ENCODE peak calls at places on chromosomes 16 and 17, in seven cellular contexts. One of them, this sample, is unnamed.
A peak's percentile ranks its signal among the peaks of the same experiment; 100 is the strongest.

GRCh38 chr17:39927928-39928867 is 666 bp downstream of the LRRC3C start:
- DNase-seq in activated naive CD4-positive, alpha-beta T cell treated with anti-CD3 and anti-CD28 coated beads, Interleukin-2, amount 50 U/mL, for 16 hours: no peak
- DNase-seq in activated naive CD8-positive, alpha-beta T cell treated with anti-CD3 and anti-CD28 coated beads, Interleukin-2, amount 10 ng/mL, durations not matched to agents 7 days and 5 days: peak; percentile 60
- DNase-seq in kidney: peak; percentile 81
- DNase-seq in posterior cingulate gyrus: no peak
- DNase-seq in NCI-H1105: no peak
- DNase-seq in choroid plexus epithelial cell: no peak
- DNase-seq in this sample: peak; percentile 29

GRCh38 chr16:69405757-69406156 is 18.7 kb upstream of the CYB5B start:
- DNase-seq in choroid plexus epithelial cell: no peak
- DNase-seq in activated naive CD4-positive, alpha-beta T cell treated with anti-CD3 and anti-CD28 coated beads, Interleukin-2, amount 50 U/mL, for 16 hours: no peak
- DNase-seq in kidney: no peak
- DNase-seq in posterior cingulate gyrus: no peak
- DNase-seq in activated naive CD8-positive, alpha-beta T cell treated with anti-CD3 and anti-CD28 coated beads, Interleukin-2, amount 10 ng/mL, durations not matched to agents 7 days and 5 days: no peak
- DNase-seq in NCI-H1105: no peak
- DNase-seq in this sample: no peak

GRCh38 chr17:31739300-31739699 is 119.7 kb downstream of the COPRS start:
- DNase-seq in posterior cingulate gyrus: no peak
- DNase-seq in NCI-H1105: no peak
- DNase-seq in activated naive CD4-positive, alpha-beta T cell treated with anti-CD3 and anti-CD28 coated beads, Interleukin-2, amount 50 U/mL, for 16 hours: no peak
- DNase-seq in choroid plexus epithelial cell: peak; percentile 30
- DNase-seq in activated naive CD8-positive, alpha-beta T cell treated with anti-CD3 and anti-CD28 coated beads, Interleukin-2, amount 10 ng/mL, durations not matched to agents 7 days and 5 days: no peak
- DNase-seq in kidney: no peak
- DNase-seq in this sample: no peak

GRCh38 chr17:13337864-13338371 is 263.8 kb downstream of the HS3ST3A1 start:
- DNase-seq in activated naive CD8-positive, alpha-beta T cell treated with anti-CD3 and anti-CD28 coated beads, Interleukin-2, amount 10 ng/mL, durations not matched to agents 7 days and 5 days: no peak
- DNase-seq in activated naive CD4-positive, alpha-beta T cell treated with anti-CD3 and anti-CD28 coated beads, Interleukin-2, amount 50 U/mL, for 16 hours: no peak
- DNase-seq in choroid plexus epithelial cell: peak; percentile 86
- DNase-seq in kidney: no peak
- DNase-seq in NCI-H1105: peak; percentile 67
- DNase-seq in posterior cingulate gyrus: no peak
- DNase-seq in this sample: peak; percentile 82

GRCh38 chr17:72516772-72517399 is 396.1 kb downstream of the SOX9 start:
- DNase-seq in posterior cingulate gyrus: no peak
- DNase-seq in choroid plexus epithelial cell: peak; percentile 37
- DNase-seq in NCI-H1105: no peak
- DNase-seq in activated naive CD8-positive, alpha-beta T cell treated with anti-CD3 and anti-CD28 coated beads, Interleukin-2, amount 10 ng/mL, durations not matched to agents 7 days and 5 days: no peak
- DNase-seq in kidney: no peak
- DNase-seq in activated naive CD4-positive, alpha-beta T cell treated with anti-CD3 and anti-CD28 coated beads, Interleukin-2, amount 50 U/mL, for 16 hours: no peak
- DNase-seq in this sample: peak; percentile 55

GRCh38 chr17:81040791-81041337 is 5.9 kb downstream of the BAIAP2 start:
- DNase-seq in kidney: no peak
- DNase-seq in activated naive CD4-positive, alpha-beta T cell treated with anti-CD3 and anti-CD28 coated beads, Interleukin-2, amount 50 U/mL, for 16 hours: peak; percentile 25
- DNase-seq in activated naive CD8-positive, alpha-beta T cell treated with anti-CD3 and anti-CD28 coated beads, Interleukin-2, amount 10 ng/mL, durations not matched to agents 7 days and 5 days: no peak
- DNase-seq in posterior cingulate gyrus: no peak
- DNase-seq in choroid plexus epithelial cell: no peak
- DNase-seq in NCI-H1105: no peak
- DNase-seq in this sample: peak; percentile 57

GRCh38 chr16:4350787-4351659 is at the start of gene PAM16:
- DNase-seq in activated naive CD4-positive, alpha-beta T cell treated with anti-CD3 and anti-CD28 coated beads, Interleukin-2, amount 50 U/mL, for 16 hours: peak; percentile 98
- DNase-seq in NCI-H1105: peak; percentile 81
- DNase-seq in posterior cingulate gyrus: peak; percentile 93
- DNase-seq in activated naive CD8-positive, alpha-beta T cell treated with anti-CD3 and anti-CD28 coated beads, Interleukin-2, amount 10 ng/mL, durations not matched to agents 7 days and 5 days: peak; percentile 100
- DNase-seq in kidney: peak; percentile 99
- DNase-seq in choroid plexus epithelial cell: peak; percentile 93
- DNase-seq in this sample: peak; percentile 98

GRCh38 chr16:12874135-12874534 is 27.3 kb upstream of the SHISA9 start:
- DNase-seq in activated naive CD4-positive, alpha-beta T cell treated with anti-CD3 and anti-CD28 coated beads, Interleukin-2, amount 50 U/mL, for 16 hours: no peak
- DNase-seq in NCI-H1105: no peak
- DNase-seq in activated naive CD8-positive, alpha-beta T cell treated with anti-CD3 and anti-CD28 coated beads, Interleukin-2, amount 10 ng/mL, durations not matched to agents 7 days and 5 days: no peak
- DNase-seq in posterior cingulate gyrus: no peak
- DNase-seq in kidney: no peak
- DNase-seq in choroid plexus epithelial cell: peak; percentile 1
- DNase-seq in this sample: peak; percentile 8

GRCh38 chr17:48456584-48456983 is 26.6 kb upstream of the SKAP1 start:
- DNase-seq in kidney: no peak
- DNase-seq in activated naive CD4-positive, alpha-beta T cell treated with anti-CD3 and anti-CD28 coated beads, Interleukin-2, amount 50 U/mL, for 16 hours: peak; percentile 19
- DNase-seq in activated naive CD8-positive, alpha-beta T cell treated with anti-CD3 and anti-CD28 coated beads, Interleukin-2, amount 10 ng/mL, durations not matched to agents 7 days and 5 days: no peak
- DNase-seq in posterior cingulate gyrus: no peak
- DNase-seq in choroid plexus epithelial cell: peak; percentile 5
- DNase-seq in NCI-H1105: no peak
- DNase-seq in this sample: no peak

GRCh38 chr17:81722184-81723120 is 10.4 kb downstream of the SLC25A10 start:
- DNase-seq in NCI-H1105: no peak
- DNase-seq in activated naive CD4-positive, alpha-beta T cell treated with anti-CD3 and anti-CD28 coated beads, Interleukin-2, amount 50 U/mL, for 16 hours: no peak
- DNase-seq in activated naive CD8-positive, alpha-beta T cell treated with anti-CD3 and anti-CD28 coated beads, Interleukin-2, amount 10 ng/mL, durations not matched to agents 7 days and 5 days: no peak
- DNase-seq in posterior cingulate gyrus: no peak
- DNase-seq in kidney: peak; percentile 91
- DNase-seq in choroid plexus epithelial cell: peak; percentile 23
- DNase-seq in this sample: peak; percentile 27

GRCh38 chr17:10936931-10937330 is 99.0 kb upstream of the PIRT start:
- DNase-seq in kidney: no peak
- DNase-seq in NCI-H1105: no peak
- DNase-seq in choroid plexus epithelial cell: no peak
- DNase-seq in posterior cingulate gyrus: no peak
- DNase-seq in activated naive CD4-positive, alpha-beta T cell treated with anti-CD3 and anti-CD28 coated beads, Interleukin-2, amount 50 U/mL, for 16 hours: no peak
- DNase-seq in activated naive CD8-positive, alpha-beta T cell treated with anti-CD3 and anti-CD28 coated beads, Interleukin-2, amount 10 ng/mL, durations not matched to agents 7 days and 5 days: no peak
- DNase-seq in this sample: no peak

This sample was measured in astrocyte of the hippocampus.